ENCODE peak calls at places on chromosome 13, in nine cellular contexts. U is pancreas, R is dorsolateral prefrontal cortex, F is fibroblast of lung, P is cardiac muscle cell, V is tibial nerve, T is heart right ventricle, J is BJ, Y is MG63. N is an unnamed sample.
A peak's percentile ranks its signal among the peaks of the same experiment; 100 is the strongest.

GRCh38 chr13:45341034-45341798 is at the start of gene TPT1:
- DNase-seq in T (peak; percentile 99), U (peak; percentile 99), R (peak; percentile 97), F (peak; percentile 99), P (peak; percentile 98), J (peak; percentile 92), V (peak; percentile 97), Y (peak; percentile 98), N (peak; percentile 99)

GRCh38 chr13:47039106-47039505 is 142.3 kb upstream of the HTR2A start:
- DNase-seq in P (no peak), J (peak; percentile 40), Y (no peak), U (no peak), V (no peak), R (no peak), F (peak; percentile 80), T (no peak), N (no peak)

GRCh38 chr13:68124437-68125086 is 894.4 kb upstream of the PCDH9 start:
- DNase-seq in Y (no peak), T (no peak), F (no peak), U (no peak), R (no peak), P (no peak), V (no peak), J (no peak), N (no peak)

GRCh38 chr13:26061947-26062346 is 10.1 kb upstream of the SHISA2 start:
- DNase-seq in V (no peak), T (no peak), P (no peak), R (no peak), F (peak; percentile 68), Y (peak; percentile 71), U (no peak), J (peak; percentile 9), N (no peak)

GRCh38 chr13:99027260-99027659 is 49.4 kb upstream of the DOCK9 start:
- DNase-seq in F (no peak), V (no peak), Y (no peak), P (no peak), U (no peak), J (no peak), R (no peak), T (no peak), N (no peak)

GRCh38 chr13:90968510-90968909 is 379.0 kb upstream of the MIR17HG start:
- DNase-seq in Y (peak; percentile 7), F (peak; percentile 20), U (peak; percentile 56), P (peak; percentile 58), R (no peak), J (no peak), T (no peak), V (no peak), N (no peak)

GRCh38 chr13:76991432-76991795 is 467 bp upstream of the CLN5 start:
- DNase-seq in V (no peak), Y (peak; percentile 10), J (no peak), P (no peak), F (no peak), R (no peak), U (no peak), T (peak; percentile 30), N (peak; percentile 60)

GRCh38 chr13:44972956-44973581 is 16.2 kb downstream of the NUFIP1 start:
- DNase-seq in P (peak; percentile 55), U (no peak), J (no peak), Y (no peak), V (no peak), R (no peak), T (no peak), F (peak; percentile 54), N (no peak)

GRCh38 chr13:79621902-79622301 is 140.9 kb downstream of the NDFIP2 start:
- DNase-seq in P (no peak), R (no peak), U (no peak), T (no peak), Y (no peak), J (no peak), F (no peak), V (no peak), N (no peak)

GRCh38 chr13:48456546-48456945 is 43.6 kb upstream of the LPAR6 start:
- DNase-seq in Y (no peak), V (no peak), J (no peak), T (no peak), P (no peak), U (no peak), R (no peak), F (no peak), N (no peak)

GRCh38 chr13:75178436-75178835 is 303.5 kb downstream of the TBC1D4 start:
- DNase-seq in P (no peak), T (no peak), Y (no peak), R (no peak), J (no peak), V (no peak), F (no peak), U (no peak), N (no peak)

GRCh38 chr13:70568571-70568970 is 460.3 kb upstream of the KLHL1 start:
- DNase-seq in U (no peak), T (no peak), V (peak; percentile 55), P (peak; percentile 52), J (peak; percentile 0), R (no peak), F (peak; percentile 66), Y (no peak), N (no peak)

GRCh38 chr13:112793545-112794445 is 104.0 kb downstream of the ATP11A start:
- DNase-seq in P (no peak), U (no peak), V (no peak), T (no peak), Y (no peak), F (no peak), R (no peak), J (no peak), N (no peak)
- H3K27me3 ChIP-seq in P (no peaks in the 10 kb centered on the region), U (no peaks in the 10 kb centered on the region), V (no peaks in the 10 kb centered on the region), T (no peaks in the 10 kb centered on the region), Y (no peaks in the 10 kb centered on the region), F (no peaks in the 10 kb centered on the region), R (no peaks in the 10 kb centered on the region), J (no peaks in the 10 kb centered on the region), N (no peaks in the 10 kb centered on the region)

DNA sequence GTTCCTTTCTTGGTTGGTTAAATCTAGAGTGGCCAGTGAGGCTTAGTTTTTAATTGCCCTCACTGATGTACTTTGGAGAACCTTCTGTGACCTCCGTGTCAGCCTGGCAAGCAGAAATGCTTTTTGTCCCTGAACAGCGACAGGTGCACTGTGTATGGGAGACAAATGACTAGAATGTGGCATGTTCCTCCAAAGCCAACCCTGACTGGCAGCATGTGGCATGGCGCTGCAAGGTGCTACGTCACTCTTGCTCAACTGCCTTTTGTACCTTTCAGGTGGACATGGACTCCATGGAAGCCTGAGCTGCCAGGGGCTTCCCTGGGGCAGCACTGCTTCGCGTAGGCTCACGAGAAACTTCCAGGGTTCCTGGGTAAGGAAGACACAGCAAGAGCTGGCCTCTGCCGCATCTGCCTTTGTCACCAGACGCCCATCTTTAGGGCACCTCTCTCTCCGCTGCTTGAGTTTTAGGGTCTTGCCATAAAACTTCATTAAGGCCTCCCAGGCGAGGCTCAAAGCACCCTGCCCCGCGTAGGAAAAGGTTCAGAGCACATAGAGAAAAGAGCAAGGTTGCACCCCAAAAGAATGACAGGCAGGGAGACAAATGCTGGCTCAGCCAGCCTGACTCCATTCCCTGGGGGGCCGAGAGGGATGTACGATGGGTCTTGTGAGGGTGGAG is 167.1 kb upstream of the SOX1 start:
- DNase-seq in F (no peak), U (no peak), P (no peak), Y (no peak), T (no peak), R (no peak), J (no peak), V (no peak), N (no peak)
- H3K27me3 ChIP-seq in F (no peaks in the 10 kb centered on the region), U (peaks cover 9% of the 10 kb centered on the region), P (peaks cover 39% of the 10 kb centered on the region), Y (no peaks in the 10 kb centered on the region), T (peaks cover 7% of the 10 kb centered on the region), R (no peaks in the 10 kb centered on the region), J (no peaks in the 10 kb centered on the region), V (no peaks in the 10 kb centered on the region), N (peaks cover 15% of the 10 kb centered on the region)

DNA sequence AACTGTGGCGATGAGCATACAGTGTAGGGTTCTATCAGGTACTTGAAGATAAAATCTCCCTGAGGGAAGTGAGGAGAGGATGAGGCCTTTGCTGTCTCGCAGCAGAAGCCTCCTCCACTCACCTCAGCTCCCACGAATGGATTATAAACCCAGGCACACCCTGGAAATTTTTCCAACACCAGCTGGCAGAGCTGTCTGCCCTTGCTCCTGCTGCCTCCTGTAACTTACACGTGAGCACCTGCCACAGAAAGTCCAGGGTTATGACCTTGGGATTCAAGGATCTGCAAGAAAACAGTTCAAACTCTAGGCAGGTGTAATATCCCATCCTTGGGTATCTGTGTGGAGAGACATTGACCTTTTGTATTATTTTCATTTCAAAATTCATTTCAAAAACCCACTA is 70.9 kb upstream of the MYO16 start:
- DNase-seq in R (no peak), F (no peak), T (no peak), J (no peak), V (no peak), P (no peak), U (no peak), Y (no peak), N (no peak)
- H3K27me3 ChIP-seq in R (no peaks in the 10 kb centered on the region), F (no peaks in the 10 kb centered on the region), T (no peaks in the 10 kb centered on the region), J (no peaks in the 10 kb centered on the region), V (no peaks in the 10 kb centered on the region), P (no peaks in the 10 kb centered on the region), U (no peaks in the 10 kb centered on the region), Y (no peaks in the 10 kb centered on the region), N (no peaks in the 10 kb centered on the region)

GRCh38 chr13:96075953-96076543 is 13.9 kb upstream of the HS6ST3 start:
- DNase-seq in Y (no peak), F (peak; percentile 39), J (no peak), U (no peak), V (no peak), T (no peak), R (no peak), P (peak; percentile 22), N (no peak)

GRCh38 chr13:96082640-96083039 is 7.3 kb upstream of the HS6ST3 start:
- DNase-seq in F (no peak), T (no peak), J (no peak), Y (no peak), R (no peak), V (no peak), P (no peak), U (no peak), N (no peak)

GRCh38 chr13:96086736-96087135 is 3.2 kb upstream of the HS6ST3 start:
- DNase-seq in V (no peak), P (no peak), J (no peak), T (no peak), R (no peak), F (no peak), U (no peak), Y (no peak), N (no peak)

GRCh38 chr13:96080676-96081075 is 9.2 kb upstream of the HS6ST3 start:
- DNase-seq in U (no peak), V (no peak), Y (no peak), J (no peak), P (no peak), R (no peak), F (no peak), T (no peak), N (no peak)

DNA sequence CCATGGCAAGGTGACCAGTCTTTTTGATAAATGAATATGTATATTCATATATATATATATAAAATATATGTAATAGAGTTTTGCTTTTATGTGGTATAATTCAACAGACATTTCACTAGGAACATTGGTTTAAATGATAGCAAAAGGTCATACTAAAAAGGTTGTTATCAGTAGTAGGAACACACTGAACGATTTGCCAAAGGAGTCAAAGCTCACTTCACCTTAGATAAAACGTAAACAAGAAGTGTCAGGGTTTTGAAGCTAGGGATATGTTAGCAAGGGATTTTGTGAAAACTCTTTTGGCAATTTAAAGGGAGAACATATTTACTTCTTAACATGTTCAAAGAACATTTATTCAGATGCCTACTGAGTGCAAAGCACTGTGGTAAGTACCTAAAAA is 8.0 kb upstream of the HS6ST3 start:
- DNase-seq in J (no peak), R (no peak), Y (no peak), P (no peak), U (no peak), T (no peak), F (no peak), V (no peak), N (no peak)
- H3K27me3 ChIP-seq in J (no peaks in the 10 kb centered on the region), R (no peaks in the 10 kb centered on the region), Y (peaks cover 7% of the 10 kb centered on the region), P (peaks cover 5% of the 10 kb centered on the region), U (no peaks in the 10 kb centered on the region), T (peaks cover 24% of the 10 kb centered on the region), F (peaks cover 6% of the 10 kb centered on the region), V (peaks cover under 1% of the 10 kb centered on the region), N (no peaks in the 10 kb centered on the region)

N was measured in lower lobe of right lung.